ENCODE peak calls at places on chromosomes 2 and 18, in seven cellular contexts. B, H, U, T, W, K and P are unnamed samples.

GRCh38 chr2:54635554-54636152 is 87.8 kb upstream of the EML6 start:
- DNase-seq in U (no peak), T (peak; percentile 72), H (no peak), B (no peak), K (no peak), W (no peak), P (no peak)

GRCh38 chr18:22882084-22882483 is 51.0 kb upstream of the RBBP8 start:
- DNase-seq in U (no peak), W (no peak), K (no peak), B (no peak), H (no peak), T (no peak), P (no peak)

GRCh38 chr2:23926289-23926749 is 604 bp downstream of the ATAD2B start:
- DNase-seq in H (peak; percentile 27), U (no peak), K (no peak), T (peak; percentile 24), W (peak; percentile 67), B (peak; percentile 41), P (peak; percentile 35)

GRCh38 chr2:191927319-191927867 is 80.5 kb upstream of the CAVIN2 start:
- DNase-seq in U (no peak), H (no peak), K (peak; percentile 23), W (peak; percentile 89), B (peak; percentile 85), T (peak; percentile 93), P (no peak)

GRCh38 chr18:35504996-35505395 is 7.2 kb upstream of the INO80C start:
- DNase-seq in H (no peak), B (no peak), U (no peak), T (no peak), K (no peak), W (no peak), P (no peak)

GRCh38 chr2:86703704-86704370 is 16.3 kb upstream of the RMND5A start:
- DNase-seq in H (no peak), K (peak; percentile 82), T (peak; percentile 86), U (no peak), W (peak; percentile 49), B (peak; percentile 77), P (no peak)

GRCh38 chr2:84493494-84493893 is 22.8 kb upstream of the DNAH6 start:
- DNase-seq in T (peak; percentile 89), K (no peak), W (peak; percentile 36), B (no peak), H (no peak), U (no peak), P (no peak)

GRCh38 chr2:197969391-197969893 is 165.0 kb downstream of the PLCL1 start:
- DNase-seq in K (no peak), H (no peak), T (no peak), B (no peak), W (no peak), U (no peak), P (no peak)

GRCh38 chr2:113157897-113158753 is 15.6 kb upstream of the PSD4 start:
- DNase-seq in U (no peak), T (peak; percentile 39), K (peak; percentile 47), W (no peak), H (no peak), B (no peak), P (no peak)

GRCh38 chr2:105437708-105438103 is 38.9 kb upstream of the FHL2 start:
- DNase-seq in H (no peak), B (no peak), U (no peak), W (peak; percentile 34), K (no peak), T (peak; percentile 89), P (no peak)

GRCh38 chr2:133197156-133197555 is 371.1 kb downstream of the NCKAP5 start:
- DNase-seq in H (no peak), T (no peak), K (no peak), U (no peak), W (no peak), B (no peak), P (no peak)

GRCh38 chr2:174025271-174026121 is 60.3 kb upstream of the SP3 start:
- DNase-seq in W (peak; percentile 31), K (no peak), U (no peak), T (peak; percentile 61), B (no peak), H (peak; percentile 5), P (no peak)

GRCh38 chr2:43553341-43553855 is 42.4 kb downstream of the THADA start:
- DNase-seq in K (no peak), W (no peak), T (no peak), H (no peak), B (no peak), U (no peak), P (no peak)

GRCh38 chr18:45837283-45838070 is 12.0 kb downstream of the SIGLEC15 start:
- DNase-seq in B (peak; percentile 80), H (peak; percentile 58), K (peak; percentile 13), T (no peak), W (no peak), U (peak; percentile 34), P (peak; percentile 64)